ENCODE peak calls at places on chromosome 12, in ten cellular contexts. V is Calu3; C is stimulated activated CD4-positive, alpha-beta T cell treated with anti-CD3 and anti-CD28 coated beads, Interleukin-12 subunit alpha, Interleukin-12 subunit beta, amount 100 ng/mL, for 4 hours; F is COR-L47; X is fibroblast of mammary gland; I is activated CD4-positive, alpha-beta T cell treated with anti-CD3 and anti-CD28 coated beads, Interleukin-2, amount 50 U/mL, for 1 hour; Q is amygdala; E is neuronal stem cell; O is stimulated activated CD8-positive, alpha-beta memory T cell treated with anti-CD3 and anti-CD28 coated beads, Interleukin-12 subunit alpha, Interleukin-12 subunit beta, amount 100 ng/mL, for 1 hour; N is endothelial cell of umbilical vein. Z is an unnamed sample.

GRCh38 chr12:47978598-47978873 is 15.1 kb downstream of the TMEM106C start:
- DNase-seq in N (no peak), X (no peak), C (no peak), F (no peak), V (no peak), O (no peak), E (no peak), Q (no peak), I (no peak), Z (no peak)

GRCh38 chr12:72872986-72873385 is 600.8 kb downstream of the TRHDE start:
- DNase-seq in X (no peak), Q (no peak), F (no peak), E (no peak), I (no peak), V (no peak), N (no peak), O (no peak), C (no peak), Z (no peak)

GRCh38 chr12:93025145-93026103 is 96.3 kb upstream of the EEA1 start:
- DNase-seq in C (no peak), O (no peak), E (no peak), X (peak; percentile 82), F (no peak), I (no peak), N (peak; percentile 79), V (peak; percentile 40), Q (no peak), Z (no peak)

GRCh38 chr12:42020226-42020625 is 124.4 kb downstream of the GXYLT1 start:
- DNase-seq in Q (no peak), E (no peak), X (no peak), C (no peak), F (no peak), N (no peak), I (no peak), O (no peak), V (no peak), Z (no peak)

GRCh38 chr12:96303656-96304055 is 96.6 kb downstream of the CDK17 start:
- DNase-seq in V (no peak), Q (no peak), F (peak; percentile 13), X (no peak), I (no peak), N (peak; percentile 32), E (no peak), O (no peak), C (no peak), Z (no peak)

GRCh38 chr12:64746663-64747062 is 12.5 kb downstream of the GNS start:
- DNase-seq in I (no peak), N (peak; percentile 70), F (no peak), C (no peak), Q (no peak), E (no peak), X (peak; percentile 81), V (no peak), O (no peak), Z (no peak)

GRCh38 chr12:13981296-13981962 is at the start of gene GRIN2B:
- DNase-seq in N (no peak), C (no peak), Q (no peak), E (no peak), V (no peak), X (peak; percentile 1), F (no peak), O (no peak), I (no peak), Z (no peak)

GRCh38 chr12:69655616-69656336 is 43.3 kb downstream of the BEST3 start:
- DNase-seq in F (no peak), V (no peak), Q (no peak), I (no peak), N (peak; percentile 32), E (no peak), C (no peak), X (peak; percentile 69), O (no peak), Z (no peak)

GRCh38 chr12:101648195-101648594 is 49.2 kb upstream of the CHPT1 start:
- DNase-seq in E (no peak), F (no peak), I (no peak), C (no peak), N (no peak), O (no peak), Q (no peak), X (no peak), V (no peak), Z (no peak)

GRCh38 chr12:82842480-82842879 is 155.8 kb downstream of the TMTC2 start:
- DNase-seq in N (no peak), C (no peak), F (no peak), Q (no peak), V (no peak), O (no peak), E (no peak), X (no peak), I (no peak), Z (no peak)

GRCh38 chr12:67792185-67792584 is 143.6 kb downstream of the DYRK2 start:
- DNase-seq in N (no peak), X (no peak), O (no peak), E (no peak), V (no peak), C (no peak), I (no peak), Q (no peak), F (no peak), Z (no peak)

GRCh38 chr12:49288412-49288853 is 6.5 kb upstream of the PRPH start:
- DNase-seq in F (no peak), O (peak; percentile 48), X (peak; percentile 54), Q (no peak), V (peak; percentile 53), I (peak; percentile 69), E (no peak), C (peak; percentile 52), N (peak; percentile 57), Z (no peak)

GRCh38 chr12:104648746-104649145 is 192.0 kb downstream of the CHST11 start:
- DNase-seq in C (no peak), V (no peak), F (no peak), E (no peak), I (no peak), X (no peak), Q (no peak), O (no peak), N (peak; percentile 19), Z (no peak)

GRCh38 chr12:13443498-13443897 is 247.0 kb downstream of the EMP1 start:
- DNase-seq in E (no peak), N (no peak), Q (no peak), F (no peak), I (no peak), C (no peak), O (no peak), X (no peak), V (no peak), Z (no peak)

GRCh38 chr12:25347716-25348261 is 97.1 kb upstream of the KRAS start:
- DNase-seq in I (no peak), O (no peak), E (no peak), C (no peak), N (no peak), Q (no peak), F (no peak), X (no peak), V (no peak), Z (no peak)

GRCh38 chr12:2877047-2877958 is at the start of the genes FOXM1 and RHNO1:
- DNase-seq in Q (peak; percentile 78), C (peak; percentile 83), E (peak; percentile 90), I (peak; percentile 83), V (peak; percentile 90), N (peak; percentile 90), F (peak; percentile 77), O (peak; percentile 79), X (peak; percentile 85), Z (peak; percentile 64)

GRCh38 chr12:95763809-95764253 is 26.7 kb downstream of the NTN4 start:
- DNase-seq in C (no peak), F (no peak), E (no peak), V (peak; percentile 60), N (peak; percentile 83), Q (no peak), X (peak; percentile 86), I (no peak), O (no peak), Z (no peak)

GRCh38 chr12:3202734-3203446 is 125.7 kb downstream of the TSPAN9 start:
- DNase-seq in C (peak; percentile 59), V (peak; percentile 61), Q (no peak), X (peak; percentile 40), I (peak; percentile 56), N (peak; percentile 58), E (peak; percentile 66), F (no peak), O (peak; percentile 26), Z (peak; percentile 8)

GRCh38 chr12:1054103-1054838 is 63.2 kb downstream of the ERC1 start:
- DNase-seq in X (no peak), N (no peak), E (peak; percentile 11), Q (no peak), C (no peak), I (no peak), O (no peak), F (peak; percentile 38), V (no peak), Z (no peak)

GRCh38 chr12:132071837-132072384 is 72.2 kb downstream of the DDX51 start:
- DNase-seq in C (no peak), N (no peak), O (no peak), X (no peak), Q (no peak), V (no peak), E (no peak), F (no peak), I (no peak), Z (no peak)

GRCh38 chr12:26135010-26135420 is 10.2 kb upstream of the BHLHE41 start:
- DNase-seq in N (no peak), C (no peak), V (peak; percentile 28), X (peak; percentile 10), F (peak; percentile 28), E (no peak), Q (no peak), O (no peak), I (no peak), Z (peak; percentile 37)

GRCh38 chr12:58741226-58741625 is 179.1 kb downstream of the LRIG3 start:
- DNase-seq in V (no peak), F (no peak), I (no peak), O (no peak), X (peak; percentile 20), E (no peak), N (no peak), Q (no peak), C (no peak), Z (no peak)

GRCh38 chr12:113236539-113237354 is 15.5 kb downstream of the TPCN1 start:
- DNase-seq in O (no peak), E (no peak), C (no peak), X (no peak), I (no peak), V (no peak), N (no peak), Q (no peak), F (no peak), Z (no peak)

GRCh38 chr12:45415393-45415817 is 199.5 kb downstream of the ANO6 start:
- DNase-seq in X (peak; percentile 100), I (no peak), F (no peak), N (peak; percentile 76), C (no peak), E (no peak), V (no peak), O (no peak), Q (no peak), Z (no peak)

GRCh38 chr12:27276275-27276674 is 32.2 kb downstream of the STK38L start:
- DNase-seq in I (no peak), F (no peak), X (no peak), N (no peak), E (no peak), V (no peak), O (no peak), C (no peak), Q (no peak), Z (no peak)

GRCh38 chr12:122560138-122560537 is 33.1 kb downstream of the KNTC1 start:
- DNase-seq in C (no peak), I (no peak), N (no peak), Q (no peak), F (no peak), X (no peak), V (no peak), E (no peak), O (no peak), Z (no peak)

GRCh38 chr12:50690923-50691322 is 73.0 kb upstream of the ATF1 start:
- DNase-seq in V (no peak), I (no peak), Q (peak; percentile 16), F (peak; percentile 64), C (no peak), E (no peak), O (no peak), X (peak; percentile 12), N (no peak), Z (no peak)

GRCh38 chr12:94100254-94100653 is 48.1 kb upstream of the PLXNC1 start:
- DNase-seq in V (no peak), Q (no peak), X (peak; percentile 67), N (peak; percentile 48), C (peak; percentile 5), I (no peak), E (no peak), F (no peak), O (no peak), Z (no peak)